ENCODE peak calls at places on chromosomes 6 and 20, in six cellular contexts. U is AG10803; F is AG08396; T is stimulated activated CD4-positive, alpha-beta T cell treated with anti-CD3 and anti-CD28 coated beads, Interleukin-1b, Interleukin-23, amount 100 ng/mL, for 24 hours; C is IMR-90; B is AG09319. O is an unnamed sample.

GRCh38 chr6:33181141-33181540 is 11.1 kb downstream of the COL11A2 start:
- DNase-seq in U (no peak), F (no peak), T (no peak), C (no peak), B (no peak), O (no peak)

GRCh38 chr20:60210779-60211617 is 252.8 kb downstream of the CDH26 start:
- DNase-seq in U (peak), F (peak), T (peak), C (peak), B (peak), O (peak)

GRCh38 chr6:86856937-86857563 is 80.3 kb upstream of the HTR1E start:
- DNase-seq in U (peak), F (peak), T (no peak), C (peak), B (no peak), O (no peak)

GRCh38 chr20:33796263-33796906 is 14.8 kb upstream of the CHMP4B start:
- DNase-seq in U (no peak), F (no peak), T (no peak), C (no peak), B (no peak), O (peak)

GRCh38 chr6:52596371-52597028 is 19.6 kb upstream of the TRAM2 start:
- DNase-seq in U (peak), F (peak), T (no peak), C (peak), B (no peak), O (no peak)

GRCh38 chr20:59441306-59441705 is 140.9 kb downstream of the EDN3 start:
- DNase-seq in U (no peak), F (no peak), T (no peak), C (no peak), B (no peak), O (peak)

GRCh38 chr20:47358672-47359532 is 2.4 kb upstream of the ZMYND8 start:
- DNase-seq in U (peak), F (peak), T (no peak), C (peak), B (peak), O (no peak)

GRCh38 chr6:168150551-168151444 is 71.8 kb upstream of the FRMD1 start:
- DNase-seq in U (no peak), F (no peak), T (no peak), C (no peak), B (no peak), O (peak)

GRCh38 chr6:46170357-46171289 is at the start of gene ENPP5:
- DNase-seq in U (no peak), F (peak), T (peak), C (no peak), B (no peak), O (peak)

GRCh38 chr6:6931047-6932025 is 176.4 kb upstream of the RREB1 start:
- DNase-seq in U (no peak), F (no peak), T (no peak), C (no peak), B (no peak), O (no peak)

GRCh38 chr20:22974354-22974753 is 60.8 kb upstream of the SSTR4 start:
- DNase-seq in U (no peak), F (no peak), T (no peak), C (no peak), B (no peak), O (no peak)

GRCh38 chr6:133724726-133725125 is 164.2 kb upstream of the TCF21 start:
- DNase-seq in U (peak), F (peak), T (no peak), C (peak), B (no peak), O (no peak)

GRCh38 chr20:62956387-62957135 is 4.1 kb downstream of the SLC17A9 start:
- DNase-seq in U (no peak), F (no peak), T (no peak), C (no peak), B (no peak), O (no peak)

GRCh38 chr6:26089272-26089671 is 2.0 kb downstream of the HFE start:
- DNase-seq in U (no peak), F (no peak), T (no peak), C (no peak), B (no peak), O (no peak)

GRCh38 chr6:113630738-113631535 is 226.2 kb upstream of the MARCKS start:
- DNase-seq in U (peak), F (peak), T (no peak), C (peak), B (no peak), O (peak)

GRCh38 chr20:38825901-38826625 is 20.6 kb downstream of the PPP1R16B start:
- DNase-seq in U (peak), F (no peak), T (no peak), C (peak), B (no peak), O (no peak)

GRCh38 chr6:157317129-157317814 is 6.0 kb downstream of the TMEM242 start:
- DNase-seq in U (peak), F (peak), T (no peak), C (peak), B (peak), O (no peak)

GRCh38 chr20:44961868-44962267 is 1.7 kb upstream of the TOMM34 start:
- DNase-seq in U (peak), F (peak), T (no peak), C (peak), B (no peak), O (no peak)

GRCh38 chr6:5610640-5611039 is 349.3 kb downstream of the FARS2 start:
- DNase-seq in U (no peak), F (no peak), T (no peak), C (no peak), B (no peak), O (no peak)

GRCh38 chr20:31933698-31934097 is 18.1 kb downstream of the PDRG1 start:
- DNase-seq in U (no peak), F (no peak), T (no peak), C (no peak), B (no peak), O (no peak)

GRCh38 chr6:4316867-4317400 is 181.6 kb upstream of the ECI2 start:
- DNase-seq in U (peak), F (peak), T (no peak), C (peak), B (peak), O (peak)

GRCh38 chr6:68975064-68975463 is 340.0 kb downstream of the ADGRB3 start:
- DNase-seq in U (no peak), F (no peak), T (no peak), C (no peak), B (no peak), O (no peak)

GRCh38 chr20:17895641-17896246 is 72.8 kb downstream of the SNX5 start:
- DNase-seq in U (peak), F (peak), T (peak), C (peak), B (no peak), O (peak)

GRCh38 chr6:40819182-40819834 is 219.7 kb downstream of the UNC5CL start:
- DNase-seq in U (peak), F (no peak), T (no peak), C (no peak), B (no peak), O (peak)

GRCh38 chr20:10584319-10584812 is 89.4 kb downstream of the JAG1 start:
- DNase-seq in U (no peak), F (no peak), T (no peak), C (no peak), B (no peak), O (no peak)

GRCh38 chr20:18728165-18728866 is 85.3 kb upstream of the SCP2D1 start:
- DNase-seq in U (no peak), F (no peak), T (no peak), C (no peak), B (no peak), O (no peak)

GRCh38 chr6:121645100-121645745 is 209.8 kb downstream of the GJA1 start:
- DNase-seq in U (peak), F (no peak), T (no peak), C (peak), B (no peak), O (no peak)

GRCh38 chr6:161618816-161619454 is 345.1 kb upstream of the AGPAT4 start:
- DNase-seq in U (peak), F (peak), T (no peak), C (no peak), B (peak), O (no peak)

GRCh38 chr6:39389372-39389767 is 66.9 kb upstream of the KCNK16 start:
- DNase-seq in U (no peak), F (no peak), T (no peak), C (no peak), B (no peak), O (no peak)

GRCh38 chr6:81003156-81003555 is 749.3 kb downstream of the TENT5A start:
- DNase-seq in U (peak), F (peak), T (no peak), C (no peak), B (no peak), O (no peak)

GRCh38 chr6:12968290-12968689 is 251.7 kb downstream of the PHACTR1 start:
- DNase-seq in U (no peak), F (no peak), T (no peak), C (no peak), B (no peak), O (peak)

GRCh38 chr20:8583209-8584106 is 451.4 kb downstream of the PLCB1 start:
- DNase-seq in U (peak), F (no peak), T (no peak), C (peak), B (no peak), O (no peak)

GRCh38 chr6:82842721-82843120 is 222.9 kb downstream of the UBE3D start:
- DNase-seq in U (peak), F (peak), T (no peak), C (peak), B (peak), O (no peak)

GRCh38 chr6:55082021-55082420 is 92.3 kb upstream of the HCRTR2 start:
- DNase-seq in U (no peak), F (no peak), T (no peak), C (no peak), B (no peak), O (no peak)

GRCh38 chr6:158039571-158040050 is 57.9 kb downstream of the SYNJ2 start:
- DNase-seq in U (no peak), F (peak), T (no peak), C (peak), B (no peak), O (no peak)

GRCh38 chr20:42281801-42282200 is 663.6 kb upstream of the CHD6 start:
- DNase-seq in U (no peak), F (no peak), T (no peak), C (no peak), B (no peak), O (no peak)